ENCODE peak calls at places on chromosome 11, in seven cellular contexts. J is H9, M is IMR-90, Y is mesenchymal stem cell, L is mesendoderm, H is neuronal stem cell, E is trophoblast cell. V is an unnamed sample.

GRCh38 chr11:44507491-44507890 is 58.0 kb upstream of the CD82 start:
- DNase-seq in H (no peak), M (no peak), L (no peak), J (no peak), Y (no peak), E (no peak), V (no peak)

GRCh38 chr11:69495441-69496201 is 14.2 kb downstream of the LINC01488 start:
- DNase-seq in H (no peak), M (no peak), E (no peak), Y (no peak), J (no peak), L (no peak), V (no peak)

GRCh38 chr11:77109236-77110019 is 6.8 kb downstream of the OMP start:
- DNase-seq in E (no peak), J (no peak), H (no peak), L (no peak), M (peak; percentile 37), Y (no peak), V (no peak)

GRCh38 chr11:78810489-78811090 is 235.9 kb upstream of the NARS2 start:
- DNase-seq in L (no peak), J (no peak), H (no peak), M (no peak), E (no peak), Y (no peak), V (no peak)

GRCh38 chr11:9330387-9331384 is 16.3 kb upstream of the TMEM41B start:
- DNase-seq in E (peak; percentile 18), M (peak; percentile 57), Y (peak; percentile 48), J (no peak), L (no peak), H (no peak), V (no peak)

GRCh38 chr11:109853156-109853776 is 239.9 kb upstream of the ZC3H12C start:
- DNase-seq in L (peak; percentile 81), M (peak; percentile 87), J (no peak), E (peak; percentile 52), H (peak; percentile 31), Y (peak; percentile 78), V (no peak)

GRCh38 chr11:58926695-58927094 is 12.6 kb upstream of the GLYATL1 start:
- DNase-seq in L (no peak), H (no peak), Y (peak; percentile 57), E (no peak), J (no peak), M (peak; percentile 79), V (no peak)

GRCh38 chr11:77071671-77072605 is 5.2 kb downstream of the CAPN5 start:
- DNase-seq in E (no peak), M (peak; percentile 37), L (peak; percentile 40), J (peak; percentile 24), Y (peak; percentile 29), H (no peak), V (no peak)

GRCh38 chr11:118084247-118084646 is 2.5 kb downstream of the SMIM35 start:
- DNase-seq in Y (peak; percentile 9), J (no peak), M (no peak), E (no peak), H (no peak), L (no peak), V (no peak)

GRCh38 chr11:34855754-34856095 is 60.5 kb downstream of the APIP start:
- DNase-seq in Y (no peak), J (no peak), E (no peak), L (peak; percentile 52), H (no peak), M (no peak), V (peak; percentile 14)

GRCh38 chr11:57604289-57605010 is 7.0 kb downstream of the SERPING1 start:
- DNase-seq in H (no peak), E (peak; percentile 90), Y (no peak), L (peak; percentile 15), J (no peak), M (no peak), V (no peak)

GRCh38 chr11:43784301-43784700 is 96.3 kb upstream of the ALKBH3 start:
- DNase-seq in M (no peak), E (no peak), J (no peak), Y (no peak), H (no peak), L (no peak), V (no peak)

GRCh38 chr11:26229270-26229669 is 102.7 kb upstream of the ANO3 start:
- DNase-seq in M (peak; percentile 98), H (no peak), E (no peak), J (no peak), L (no peak), Y (peak; percentile 33), V (no peak)

GRCh38 chr11:37786214-37786755 is 1188.2 kb upstream of the RAG2 start:
- DNase-seq in Y (peak; percentile 4), L (no peak), M (peak; percentile 74), J (no peak), H (no peak), E (no peak), V (no peak)

GRCh38 chr11:65866524-65867283 is 5.9 kb downstream of the EFEMP2 start:
- DNase-seq in H (no peak), M (no peak), Y (no peak), E (no peak), J (no peak), L (no peak), V (no peak)
- H3K4ac ChIP-seq in H (no peak overlapping the region), M (no peak overlapping the region), Y (no peak overlapping the region), E (no peak overlapping the region), J (no peak overlapping the region), L (no peak overlapping the region), V (no peak overlapping the region)

GRCh38 chr11:47500121-47500520 is 51.2 kb upstream of the RAPSN start:
- DNase-seq in M (no peak), H (no peak), E (no peak), Y (no peak), J (no peak), L (no peak), V (no peak)
- H3K4ac ChIP-seq in M (no peak overlapping the region), H (no peak overlapping the region), E (no peak overlapping the region), Y (no peak overlapping the region), J (no peak overlapping the region), L (no peak overlapping the region), V (no peak overlapping the region)

GRCh38 chr11:103633819-103634590 is 402.4 kb upstream of the DDI1 start:
- DNase-seq in Y (no peak), L (no peak), E (no peak), J (no peak), M (no peak), H (no peak), V (no peak)

GRCh38 chr11:103633037-103633788 is 403.2 kb upstream of the DDI1 start:
- DNase-seq in E (no peak), J (no peak), L (peak; percentile 66), Y (peak; percentile 35), M (peak; percentile 59), H (peak; percentile 12), V (no peak)

GRCh38 chr11:103637250-103637649 is 399.2 kb upstream of the DDI1 start:
- DNase-seq in H (no peak), J (no peak), E (no peak), M (peak; percentile 55), Y (no peak), L (no peak), V (no peak)

GRCh38 chr11:103631841-103632240 is 404.6 kb upstream of the DDI1 start:
- DNase-seq in H (no peak), L (no peak), E (no peak), M (no peak), Y (no peak), J (no peak), V (no peak)

DNA sequence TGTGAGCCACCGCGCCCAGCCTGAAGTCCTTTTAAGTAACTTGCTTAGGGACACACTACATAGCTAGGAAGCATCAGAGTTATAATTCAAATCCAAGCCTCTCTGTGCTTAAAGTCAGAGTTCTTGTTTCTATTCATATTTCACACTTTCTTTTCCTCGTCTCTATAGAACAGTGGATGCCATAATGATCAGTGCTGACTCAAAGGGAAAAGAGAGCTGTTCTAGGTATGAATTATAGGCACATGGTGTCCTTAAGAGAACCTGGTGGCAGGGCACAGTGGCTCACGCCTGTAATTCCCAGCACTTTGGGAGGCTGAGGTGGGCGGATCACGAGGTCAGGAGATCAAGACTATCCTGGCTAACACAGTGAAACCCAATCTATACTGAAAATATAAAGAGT is 400.2 kb upstream of the DDI1 start:
- DNase-seq in M (no peak), Y (no peak), H (no peak), J (no peak), L (no peak), E (no peak), V (no peak)
- H3K4ac ChIP-seq in M (no peak overlapping the region), Y (no peak overlapping the region), H (no peak overlapping the region), J (no peak overlapping the region), L (no peak overlapping the region), E (no peak overlapping the region), V (no peak overlapping the region)

GRCh38 chr11:125299061-125299616 is 134.6 kb downstream of the PKNOX2 start:
- DNase-seq in E (no peak), J (no peak), M (no peak), H (no peak), Y (no peak), L (no peak), V (no peak)
- H3K4ac ChIP-seq in E (no peak overlapping the region), J (no peak overlapping the region), M (no peak overlapping the region), H (no peak overlapping the region), Y (no peak overlapping the region), L (no peak overlapping the region), V (no peak overlapping the region)

GRCh38 chr11:39192671-39193070 is 2266.8 kb downstream of the LRRC4C start:
- DNase-seq in L (no peak), H (no peak), Y (no peak), J (no peak), E (no peak), M (no peak), V (no peak)
- H3K4ac ChIP-seq in L (no peak overlapping the region), H (no peak overlapping the region), Y (no peak overlapping the region), J (no peak overlapping the region), E (no peak overlapping the region), M (no peak overlapping the region), V (no peak overlapping the region)

DNA sequence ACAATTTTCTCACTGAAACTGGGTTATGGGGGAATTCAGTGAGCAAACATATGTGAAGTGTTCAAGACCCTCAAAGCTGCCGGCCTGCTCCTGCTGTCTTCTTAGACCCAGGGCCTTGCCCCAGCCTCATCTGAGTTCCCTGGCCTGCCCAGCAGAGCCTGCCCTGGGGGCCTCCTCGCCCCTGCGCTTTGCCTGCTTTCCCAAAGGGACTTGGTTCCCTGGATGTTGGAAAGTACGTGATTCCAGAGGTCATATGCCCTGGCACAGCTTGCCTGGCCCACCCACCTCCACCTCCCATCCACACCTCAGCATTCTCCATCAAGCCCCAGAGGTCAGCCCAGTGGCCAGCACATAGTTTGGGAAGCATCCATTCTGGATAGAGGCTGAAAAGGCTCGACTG is 13.7 kb upstream of the POU2F3 start:
- DNase-seq in E (no peak), J (no peak), M (no peak), Y (no peak), L (no peak), H (no peak), V (no peak)
- H3K4ac ChIP-seq in E (no peak overlapping the region), J (no peak overlapping the region), M (no peak overlapping the region), Y (no peak overlapping the region), L (no peak overlapping the region), H (peak overlapping the region; percentile 85), V (no peak overlapping the region)

GRCh38 chr11:103543456-103543855 is 434.2 kb downstream of the DYNC2H1 start:
- DNase-seq in M (no peak), E (no peak), Y (no peak), J (no peak), L (no peak), H (no peak), V (no peak)
- H3K4ac ChIP-seq in M (no peak overlapping the region), E (no peak overlapping the region), Y (no peak overlapping the region), J (no peak overlapping the region), L (no peak overlapping the region), H (no peak overlapping the region), V (no peak overlapping the region)